ENCODE peak calls at places on chromosome 5, in four cellular contexts. Z is A549, J is GM23248, I is lower lobe of right lung. S is an unnamed sample.

GRCh38 chr5:75049581-75050274 is 2.6 kb downstream of the GCNT4 start:
- DNase-seq in I (peak), J (peak), Z (peak), S (peak)

GRCh38 chr5:164370841-164371240 is 865.4 kb downstream of the MAT2B start:
- DNase-seq in Z (no peak), J (no peak), I (no peak), S (no peak)

GRCh38 chr5:143533978-143534763 is 130.7 kb upstream of the NR3C1 start:
- DNase-seq in J (no peak), Z (no peak), I (no peak), S (no peak)

GRCh38 chr5:143544606-143545005 is 141.1 kb upstream of the NR3C1 start:
- DNase-seq in Z (no peak), J (peak), I (no peak), S (no peak)

GRCh38 chr5:74143724-74144330 is 496.7 kb downstream of the ENC1 start:
- DNase-seq in Z (no peak), J (no peak), I (no peak), S (peak)

GRCh38 chr5:170056561-170057267 is 49.0 kb upstream of the FOXI1 start:
- DNase-seq in I (no peak), J (peak), Z (no peak), S (no peak)

GRCh38 chr5:13553896-13554295 is 390.6 kb downstream of the DNAH5 start:
- DNase-seq in J (peak), I (no peak), Z (peak), S (no peak)

GRCh38 chr5:172830876-172831662 is 3.0 kb upstream of the ERGIC1 start:
- DNase-seq in J (peak), I (no peak), Z (no peak), S (no peak)

DNA sequence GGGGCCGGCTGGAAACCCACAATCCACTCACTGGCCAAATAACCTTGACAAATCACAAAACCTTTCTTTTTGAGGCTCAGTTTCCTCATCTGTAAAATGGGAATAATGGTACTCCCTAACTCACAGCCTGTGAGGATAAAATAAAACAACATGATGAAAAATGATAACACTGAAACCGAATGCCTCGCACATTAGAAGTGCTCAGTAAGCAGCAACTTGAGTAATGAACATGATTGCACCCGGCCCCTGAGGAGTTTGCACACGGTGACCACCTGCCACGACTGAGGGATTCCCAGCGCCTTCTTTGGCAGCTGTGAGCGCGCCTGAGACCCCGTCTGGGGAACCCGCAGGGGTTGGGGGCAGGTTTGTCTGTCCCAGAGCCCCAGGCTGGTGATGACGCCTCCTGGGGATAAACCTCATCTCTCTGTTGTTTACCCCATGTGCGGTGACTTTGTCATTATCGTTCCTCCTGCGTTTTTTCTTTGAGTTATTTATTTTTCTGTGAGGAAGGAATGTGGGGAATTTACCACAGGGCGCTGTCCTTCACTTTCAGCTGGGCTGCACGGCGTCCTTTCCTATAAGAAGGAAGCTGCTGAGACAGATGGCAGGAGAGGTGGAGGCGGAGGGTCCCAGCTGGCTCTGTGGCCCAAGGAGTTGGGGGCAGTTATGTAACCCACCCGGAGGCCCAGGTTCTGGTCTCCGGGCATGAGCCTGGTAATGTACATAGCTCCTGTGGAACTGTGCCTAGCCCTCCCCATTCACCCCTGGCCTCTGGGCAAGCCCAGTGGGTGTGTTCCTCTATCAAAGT is 3.0 kb upstream of the SYNPO start:
- DNase-seq in Z (peak), I (no peak), J (peak), S (peak)
- H3K27ac ChIP-seq in Z (peak), I (peak), J (peak), S (no peak)

DNA sequence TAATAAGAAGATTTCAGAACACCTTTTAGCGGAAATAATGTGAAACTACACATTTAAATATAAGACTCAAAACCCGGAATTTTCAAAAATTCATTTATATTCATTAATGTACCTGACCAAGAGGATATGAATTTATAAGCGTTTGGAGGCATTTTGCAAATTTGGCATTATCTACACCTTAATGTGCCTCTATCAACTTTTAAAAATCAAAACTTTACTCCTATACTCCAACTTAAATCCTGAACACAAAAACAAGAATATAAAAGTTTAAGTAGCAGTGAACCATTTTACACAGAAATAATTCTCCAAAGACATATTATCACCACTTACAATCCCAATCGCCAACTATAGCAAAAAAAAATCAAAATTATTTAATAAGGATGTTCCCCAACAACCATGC is 3.9 kb downstream of the ZNF608 start:
- DNase-seq in Z (no peak), I (no peak), J (no peak), S (no peak)
- H3K4me3 ChIP-seq in Z (no peak), I (peak), J (peak), S (no peak)

GRCh38 chr5:142326480-142326938 is 1.7 kb upstream of the SPRY4 start:
- DNase-seq in J (no peak), I (no peak), Z (no peak), S (no peak)
- H3K27ac ChIP-seq in J (peak), I (peak), Z (peak), S (peak)

GRCh38 chr5:76850543-76851140 is 828 bp downstream of the S100Z start:
- DNase-seq in Z (no peak), I (no peak), J (no peak), S (no peak)
- H3K4me3 ChIP-seq in Z (no peak), I (no peak), J (no peak), S (no peak)

GRCh38 chr5:77851229-77852067 is 75.3 kb upstream of the TBCA start:
- DNase-seq in Z (no peak), J (peak), I (no peak), S (peak)
- H3K27ac ChIP-seq in Z (peak), J (no peak), I (no peak), S (no peak)

GRCh38 chr5:95823738-95824609 is 1.4 kb upstream of the GLRX start:
- DNase-seq in I (peak), J (peak), Z (peak), S (peak)

GRCh38 chr5:95822408-95823240 is at the start of gene GLRX:
- DNase-seq in J (peak), Z (peak), I (peak), S (peak)

GRCh38 chr5:95823241-95823737 is 763 bp upstream of the GLRX start:
- DNase-seq in I (no peak), Z (no peak), J (peak), S (no peak)

GRCh38 chr5:95822038-95822407 is 503 bp downstream of the GLRX start:
- DNase-seq in I (peak), Z (peak), J (peak), S (peak)

DNA sequence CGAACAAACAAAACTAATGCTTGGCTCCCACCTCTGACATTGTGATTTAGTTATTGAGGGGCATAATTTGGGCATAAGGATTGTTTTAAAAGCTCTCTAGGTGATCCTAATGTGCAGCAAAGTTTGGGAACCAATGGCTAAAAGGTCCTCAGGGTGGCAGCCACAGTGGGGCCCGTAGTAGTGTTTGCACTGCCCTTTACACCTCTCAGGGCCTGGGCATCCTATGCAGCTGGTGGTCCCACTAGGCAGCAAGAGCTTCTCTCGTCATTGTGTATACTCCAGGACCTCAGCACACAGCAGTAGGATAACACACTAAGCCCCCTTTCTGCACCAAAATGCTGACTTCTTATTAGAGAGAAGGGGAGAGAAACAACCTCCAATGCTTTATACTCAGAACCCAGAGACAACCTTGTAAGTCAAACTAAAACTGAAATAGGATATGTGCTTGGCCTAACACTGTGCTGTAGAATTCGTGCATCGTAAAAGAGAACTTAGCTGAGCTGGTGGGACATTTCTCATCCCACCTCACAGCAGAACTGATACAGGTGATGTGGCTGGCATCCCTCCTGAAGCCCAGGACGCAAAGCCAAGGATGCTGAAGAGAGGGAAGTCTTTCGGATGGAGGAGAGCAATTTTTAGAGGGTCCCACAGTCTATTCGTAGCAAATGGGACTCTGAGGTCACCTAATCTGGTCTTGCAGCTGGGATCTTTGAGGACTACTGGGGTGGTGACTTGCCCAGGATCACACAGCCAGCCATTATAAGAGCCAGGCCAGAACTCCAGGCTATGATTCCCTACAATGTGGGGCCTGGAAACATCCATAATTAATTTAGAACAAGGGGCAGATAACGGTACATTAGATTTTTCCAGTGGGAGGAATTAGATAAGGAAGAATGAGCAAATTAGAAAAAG is 1.2 kb downstream of the GLRX start:
- DNase-seq in Z (no peak), I (no peak), J (peak), S (no peak)
- H3K4me3 ChIP-seq in Z (peak), I (peak), J (peak), S (peak)

DNA sequence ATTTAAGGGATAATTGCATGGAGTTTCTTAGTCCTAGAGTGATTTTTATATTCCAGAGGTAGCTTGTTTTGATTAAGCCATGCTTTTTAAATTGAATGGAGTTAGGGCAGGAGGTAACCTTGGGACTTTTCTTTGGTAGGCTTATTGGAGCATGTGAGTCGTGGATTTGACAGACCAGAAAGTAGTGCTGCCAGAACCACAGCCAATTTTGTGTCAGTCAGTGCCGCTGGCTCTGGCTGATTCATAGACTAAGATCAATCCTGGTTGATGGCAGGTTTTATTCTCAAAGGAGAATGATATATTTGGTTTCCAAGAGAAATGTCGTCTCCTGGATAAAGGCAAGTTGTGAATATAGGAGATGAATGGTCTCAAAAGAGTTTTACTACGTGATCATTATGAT is 20.3 kb downstream of the RAI14 start:
- DNase-seq in Z (no peak), I (no peak), J (peak), S (no peak)
- H3K27ac ChIP-seq in Z (no peak), I (no peak), J (peak), S (no peak)

DNA sequence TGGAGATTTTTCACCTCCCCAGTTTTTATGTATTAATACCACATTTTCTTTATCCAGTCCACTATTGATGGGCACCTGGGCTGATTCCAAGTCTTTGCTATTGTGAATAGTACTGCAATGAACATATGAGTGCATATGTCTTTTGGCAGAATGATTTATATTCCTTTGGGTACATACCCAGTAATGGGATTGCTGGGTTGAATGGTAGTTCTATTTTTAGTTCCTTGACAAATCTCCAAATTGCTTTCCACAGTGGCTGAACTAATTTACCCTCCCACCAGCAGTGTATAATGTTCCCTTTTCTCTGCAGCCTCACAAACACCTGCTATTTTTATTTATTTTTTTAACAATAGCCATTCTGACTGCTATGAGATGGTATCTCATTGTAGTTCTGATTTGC is 340.2 kb downstream of the ADAMTS6 start:
- DNase-seq in J (no peak), Z (no peak), I (no peak), S (peak)
- H3K4me3 ChIP-seq in J (no peak), Z (no peak), I (no peak), S (no peak)